ENCODE peak calls at places on chromosomes 2 and 18, in nine cellular contexts. N is NCI-H187; U is EL; Y is AG09319; Z is substantia nigra; E is pancreas; K is fibroblast of the conjunctiva; W is CD4-positive, CD25-positive, alpha-beta regulatory T cell; S is GM12891. C is an unnamed sample.
A peak's percentile ranks its signal among the peaks of the same experiment; 100 is the strongest.

GRCh38 chr2:86790134-86790827 is 432 bp downstream of the CD8A start:
- DNase-seq in S (peak; percentile 15), Y (no peak), Z (no peak), E (no peak), W (peak; percentile 20), N (no peak), U (no peak), K (no peak), C (no peak)

GRCh38 chr18:78984941-78985784 is 5.5 kb downstream of the SALL3 start:
- DNase-seq in S (no peak), Z (no peak), N (no peak), W (peak; percentile 44), Y (no peak), K (no peak), U (peak; percentile 2), E (no peak), C (peak; percentile 17)

GRCh38 chr18:59484796-59485328 is 125.8 kb upstream of the LMAN1 start:
- DNase-seq in S (no peak), W (no peak), E (no peak), K (peak; percentile 81), Z (no peak), U (peak; percentile 23), N (no peak), Y (peak; percentile 94), C (no peak)

GRCh38 chr2:188746727-188747126 is 227.4 kb upstream of the COL3A1 start:
- DNase-seq in W (no peak), U (peak; percentile 30), N (no peak), E (no peak), Z (no peak), K (no peak), S (no peak), Y (no peak), C (no peak)

GRCh38 chr2:40416486-40416885 is 35.4 kb downstream of the SLC8A1 start:
- DNase-seq in Y (no peak), U (peak; percentile 45), N (no peak), K (no peak), W (no peak), E (no peak), Z (no peak), S (no peak), C (no peak)

GRCh38 chr2:110863726-110864125 is 131.4 kb downstream of the ACOXL start:
- DNase-seq in K (no peak), Y (no peak), S (no peak), N (no peak), U (no peak), Z (no peak), W (no peak), E (no peak), C (no peak)

GRCh38 chr18:10099539-10100140 is 185.8 kb downstream of the VAPA start:
- DNase-seq in K (no peak), U (peak; percentile 57), E (no peak), Z (no peak), N (no peak), Y (no peak), W (no peak), S (no peak), C (no peak)

GRCh38 chr18:5444847-5445246 is 99.0 kb downstream of the EPB41L3 start:
- DNase-seq in W (no peak), Z (no peak), E (no peak), K (no peak), N (no peak), S (no peak), U (no peak), Y (no peak), C (no peak)

GRCh38 chr2:200609027-200609614 is 23.3 kb downstream of the AOX1 start:
- DNase-seq in U (peak; percentile 93), K (peak; percentile 64), N (no peak), S (no peak), W (no peak), Y (no peak), E (no peak), Z (no peak), C (no peak)

GRCh38 chr2:204477358-204477950 is 67.8 kb upstream of the PARD3B start:
- DNase-seq in Z (no peak), U (no peak), K (no peak), N (no peak), S (no peak), Y (no peak), W (no peak), E (no peak), C (no peak)

GRCh38 chr2:241848761-241849615 is 9.7 kb downstream of the PDCD1 start:
- DNase-seq in Z (no peak), U (no peak), E (no peak), W (no peak), N (no peak), K (no peak), S (no peak), Y (no peak), C (no peak)

GRCh38 chr2:215410932-215411285 is 25.0 kb downstream of the FN1 start:
- DNase-seq in E (no peak), S (no peak), U (peak; percentile 94), N (no peak), W (no peak), Y (peak; percentile 87), K (peak; percentile 94), Z (no peak), C (no peak)

GRCh38 chr2:136378712-136379595 is 261.0 kb upstream of the CXCR4 start:
- DNase-seq in E (peak; percentile 31), W (peak; percentile 91), U (peak; percentile 39), S (no peak), N (no peak), K (no peak), Y (no peak), Z (peak; percentile 19), C (peak; percentile 81)

GRCh38 chr2:183000846-183001245 is 37.4 kb downstream of the NCKAP1 start:
- DNase-seq in W (no peak), U (no peak), Z (no peak), Y (no peak), K (no peak), E (no peak), S (no peak), N (no peak), C (no peak)

GRCh38 chr2:19494241-19494640 is 135.8 kb upstream of the OSR1 start:
- DNase-seq in Z (no peak), K (no peak), N (no peak), E (no peak), Y (no peak), U (no peak), S (no peak), W (no peak), C (no peak)

GRCh38 chr2:137380610-137381009 is 583.7 kb upstream of the HNMT start:
- DNase-seq in S (no peak), N (no peak), K (no peak), Z (no peak), W (no peak), U (no peak), Y (no peak), E (no peak), C (no peak)

GRCh38 chr2:55014962-55015939 is 35.0 kb downstream of the RTN4 start:
- DNase-seq in Z (peak; percentile 7), Y (peak; percentile 70), E (peak; percentile 71), W (peak; percentile 53), U (peak; percentile 79), N (no peak), K (peak; percentile 77), S (no peak), C (peak; percentile 33)

GRCh38 chr18:76462326-76462694 is 32.7 kb downstream of the ZNF516 start:
- DNase-seq in E (no peak), W (no peak), Y (no peak), Z (no peak), U (no peak), S (no peak), K (no peak), N (no peak), C (no peak)

GRCh38 chr2:12152888-12153287 is 406.5 kb downstream of the LPIN1 start:
- DNase-seq in Y (no peak), N (no peak), E (no peak), Z (no peak), W (no peak), U (no peak), K (no peak), S (no peak), C (no peak)

GRCh38 chr2:17805166-17805565 is 11.1 kb upstream of the MSGN1 start:
- DNase-seq in E (no peak), Y (no peak), W (no peak), Z (no peak), K (no peak), N (no peak), U (no peak), S (no peak), C (no peak)

GRCh38 chr2:196718796-196719564 is 79.5 kb downstream of the CCDC150 start:
- DNase-seq in K (peak; percentile 69), E (peak; percentile 35), U (peak; percentile 58), Y (peak; percentile 73), S (no peak), N (no peak), Z (no peak), W (no peak), C (no peak)

GRCh38 chr2:217923007-217923686 is 79.6 kb downstream of the TNS1 start:
- DNase-seq in U (no peak), S (no peak), W (no peak), Z (no peak), Y (no peak), N (no peak), E (no peak), K (no peak), C (no peak)

GRCh38 chr2:238907717-238908173 is 59.9 kb downstream of the TWIST2 start:
- DNase-seq in Y (no peak), S (no peak), U (no peak), N (no peak), E (no peak), W (no peak), K (no peak), Z (no peak), C (no peak)

GRCh38 chr18:45854036-45854586 is 28.6 kb downstream of the SIGLEC15 start:
- DNase-seq in U (no peak), S (no peak), N (no peak), W (no peak), E (no peak), Y (no peak), Z (no peak), K (no peak), C (no peak)

GRCh38 chr18:5164903-5165302 is 32.2 kb downstream of the AKAIN1 start:
- DNase-seq in Y (no peak), K (no peak), S (no peak), U (no peak), E (no peak), W (no peak), Z (no peak), N (no peak), C (no peak)

GRCh38 chr2:160472839-160473251 is 20.8 kb downstream of the RBMS1 start:
- DNase-seq in U (no peak), N (peak; percentile 18), K (peak; percentile 49), Y (no peak), W (no peak), Z (no peak), E (no peak), S (no peak), C (no peak)

GRCh38 chr2:18518116-18519111 is 42.0 kb downstream of the RDH14 start:
- DNase-seq in S (no peak), N (no peak), Z (no peak), K (no peak), E (no peak), U (peak; percentile 71), Y (no peak), W (no peak), C (no peak)

GRCh38 chr2:45930396-45930792 is 278.9 kb downstream of the PRKCE start:
- DNase-seq in Z (no peak), E (no peak), K (no peak), Y (no peak), U (peak; percentile 52), S (no peak), N (peak; percentile 79), W (no peak), C (no peak)

GRCh38 chr2:11746376-11746806 is at the start of gene LPIN1:
- DNase-seq in U (peak; percentile 87), K (peak; percentile 70), W (peak; percentile 87), Y (peak; percentile 62), S (peak; percentile 87), N (peak; percentile 64), E (peak; percentile 91), Z (peak; percentile 86), C (peak; percentile 76)

GRCh38 chr2:44233450-44234128 is 41.7 kb upstream of the SLC3A1 start:
- DNase-seq in S (no peak), Y (no peak), Z (no peak), N (no peak), U (peak; percentile 79), K (peak; percentile 12), W (no peak), E (no peak), C (no peak)

GRCh38 chr18:70417847-70418246 is 129.0 kb downstream of the SOCS6 start:
- DNase-seq in W (no peak), U (no peak), Z (no peak), E (no peak), N (no peak), Y (no peak), S (no peak), K (no peak), C (no peak)